ENCODE peak calls at places on chromosome 1, in four cellular contexts. T is esophagus squamous epithelium, Y is tibial artery, L is fibroblast of lung. N is an unnamed sample.

GRCh38 chr1:209802117-209802779 is 3.7 kb downstream of the IRF6 start:
- DNase-seq in T (no peak), Y (peak), L (no peak), N (no peak)

GRCh38 chr1:26538480-26539412 is 9.2 kb downstream of the RPS6KA1 start:
- DNase-seq in T (no peak), L (peak), Y (no peak), N (peak)

GRCh38 chr1:159071970-159072582 is 4.5 kb downstream of the AIM2 start:
- DNase-seq in Y (no peak), T (no peak), L (peak), N (peak)

GRCh38 chr1:156627313-156627880 is 8.2 kb downstream of the HAPLN2 start:
- DNase-seq in T (no peak), Y (no peak), L (peak), N (no peak)

GRCh38 chr1:32454726-32455125 is 10.1 kb upstream of the ZBTB8B start:
- DNase-seq in T (no peak), Y (no peak), L (no peak), N (peak)

GRCh38 chr1:39378377-39378776 is 113.1 kb upstream of the BMP8A start:
- DNase-seq in T (no peak), Y (no peak), L (no peak), N (peak)

GRCh38 chr1:180489313-180489712 is 13.1 kb downstream of the ACBD6 start:
- DNase-seq in Y (no peak), T (no peak), L (no peak), N (no peak)

GRCh38 chr1:188433428-188433827 is 1604.7 kb downstream of the PLA2G4A start:
- DNase-seq in Y (no peak), L (peak), T (no peak), N (no peak)

GRCh38 chr1:85448358-85448757 is 16.6 kb downstream of the DDAH1 start:
- DNase-seq in L (peak), Y (no peak), T (no peak), N (no peak)

GRCh38 chr1:54459714-54460113 is 53.5 kb upstream of the SSBP3 start:
- DNase-seq in Y (no peak), T (no peak), L (no peak), N (no peak)

GRCh38 chr1:63068626-63069025 is 253.7 kb upstream of the FOXD3 start:
- DNase-seq in T (no peak), Y (no peak), L (no peak), N (peak)

GRCh38 chr1:240562111-240562590 is 49.8 kb downstream of the GREM2 start:
- DNase-seq in T (no peak), L (peak), Y (no peak), N (no peak)

GRCh38 chr1:160401972-160402795 is 1.8 kb downstream of the VANGL2 start:
- DNase-seq in L (no peak), Y (no peak), T (no peak), N (no peak)

GRCh38 chr1:223825767-223826461 is 19.8 kb downstream of the TP53BP2 start:
- DNase-seq in L (no peak), T (no peak), Y (no peak), N (no peak)

GRCh38 chr1:57157818-57158606 is 192.2 kb upstream of the C8B start:
- DNase-seq in T (no peak), Y (no peak), L (no peak), N (no peak)

GRCh38 chr1:153597206-153597605 is 15.7 kb downstream of the S100A16 start:
- DNase-seq in L (peak), T (no peak), Y (no peak), N (no peak)

GRCh38 chr1:213564215-213564659 is 423.5 kb upstream of the PROX1 start:
- DNase-seq in Y (no peak), L (no peak), T (no peak), N (no peak)

GRCh38 chr1:43382027-43382771 is 7.4 kb downstream of the MED8 start:
- DNase-seq in T (no peak), Y (no peak), L (peak), N (no peak)

GRCh38 chr1:35930593-35931423 is at the start of gene AGO3:
- DNase-seq in Y (peak), T (peak), L (peak), N (peak)

GRCh38 chr1:222815367-222815765 is 527 bp downstream of the DISP1 start:
- DNase-seq in T (no peak), L (no peak), Y (peak), N (peak)

GRCh38 chr1:216686860-216687545 is 36.2 kb downstream of the ESRRG start:
- DNase-seq in L (peak), T (no peak), Y (no peak), N (no peak)

GRCh38 chr1:94514095-94514727 is 27.3 kb downstream of the F3 start:
- DNase-seq in L (peak), T (no peak), Y (no peak), N (no peak)

GRCh38 chr1:15337656-15338402 is 71.9 kb upstream of the EFHD2 start:
- DNase-seq in T (no peak), Y (peak), L (peak), N (peak)

GRCh38 chr1:54331091-54331772 is 75.0 kb downstream of the SSBP3 start:
- DNase-seq in Y (no peak), T (no peak), L (peak), N (no peak)

GRCh38 chr1:15020943-15021745 is 132.4 kb upstream of the TMEM51 start:
- DNase-seq in T (no peak), L (no peak), Y (no peak), N (no peak)

GRCh38 chr1:113146242-113147072 is 73.5 kb downstream of the LRIG2 start:
- DNase-seq in T (no peak), Y (no peak), L (no peak), N (no peak)

GRCh38 chr1:26337625-26338024 is 16.3 kb downstream of the CRYBG2 start:
- DNase-seq in Y (no peak), T (no peak), L (no peak), N (no peak)

GRCh38 chr1:11059166-11059989 is 440 bp downstream of the SRM start:
- DNase-seq in L (no peak), Y (no peak), T (no peak), N (no peak)

GRCh38 chr1:219324629-219325367 is 151.1 kb downstream of the LYPLAL1 start:
- DNase-seq in L (peak), T (no peak), Y (no peak), N (peak)

GRCh38 chr1:228084325-228084724 is 1.8 kb downstream of the ARF1 start:
- DNase-seq in L (peak), T (no peak), Y (no peak), N (no peak)

GRCh38 chr1:33150522-33150921 is 31.3 kb downstream of the TRIM62 start:
- DNase-seq in T (no peak), Y (no peak), L (no peak), N (no peak)

GRCh38 chr1:209769956-209770355 is 14.1 kb downstream of the TRAF3IP3 start:
- DNase-seq in L (no peak), T (no peak), Y (no peak), N (no peak)

GRCh38 chr1:154351363-154352068 is 26.2 kb downstream of the ATP8B2 start:
- DNase-seq in L (no peak), Y (no peak), T (no peak), N (no peak)

GRCh38 chr1:5855196-5855897 is 136.9 kb downstream of the NPHP4 start:
- DNase-seq in L (no peak), T (no peak), Y (no peak), N (no peak)

GRCh38 chr1:242467556-242468145 is 56.8 kb downstream of the PLD5 start:
- DNase-seq in Y (peak), L (peak), T (no peak), N (peak)

GRCh38 chr1:9084883-9085282 is 15.4 kb upstream of the SLC2A5 start:
- DNase-seq in T (no peak), Y (peak), L (no peak), N (peak)

DNA sequence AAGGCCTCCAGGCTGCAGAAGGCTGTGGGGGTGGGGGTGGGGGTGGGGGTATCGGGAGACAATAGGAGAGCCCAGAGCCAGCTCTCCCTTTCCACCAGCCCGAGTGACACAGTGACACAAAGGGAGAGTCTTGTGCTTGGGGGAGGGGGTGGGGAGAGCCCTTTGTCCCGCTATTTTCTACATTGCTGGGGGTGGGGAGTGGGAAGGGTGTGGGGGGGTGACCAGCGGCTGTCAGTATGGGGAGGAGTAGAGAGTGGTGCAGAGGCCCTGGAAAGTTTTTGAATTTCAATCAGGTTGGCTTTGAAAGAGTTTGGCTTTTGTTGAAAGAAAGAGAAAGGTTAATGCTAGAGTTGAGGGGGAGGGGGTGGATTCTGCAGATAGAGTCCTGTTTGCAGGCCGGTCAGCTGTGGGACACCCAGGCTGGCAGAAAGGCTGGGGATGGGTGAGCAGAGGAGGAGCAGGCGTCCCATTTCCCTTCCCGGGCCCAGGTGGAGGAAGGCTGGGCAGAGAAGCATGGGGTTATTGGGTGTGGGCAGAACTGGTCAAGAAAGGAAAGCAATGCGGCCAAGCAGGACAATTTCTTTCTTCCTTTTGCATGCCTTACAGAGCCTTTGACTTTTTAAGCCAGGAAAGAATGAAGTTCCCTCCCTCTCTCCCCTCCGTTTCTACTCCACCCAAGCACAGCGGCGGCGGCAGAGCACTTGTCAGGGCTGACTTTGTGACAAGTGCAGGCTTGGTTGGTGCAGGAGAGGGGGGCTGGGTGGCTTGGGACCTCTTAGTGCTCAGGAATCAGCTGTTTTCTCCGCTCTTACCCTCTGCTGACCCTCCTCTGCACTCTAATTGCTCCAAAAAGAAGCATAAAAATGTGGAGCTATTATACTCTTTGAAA is 96.2 kb downstream of the RNF220 start:
- DNase-seq in Y (no peak), T (no peak), L (no peak), N (no peak)
- H3K27ac ChIP-seq in Y (no peak), T (no peak), L (no peak), N (peak)

GRCh38 chr1:201695607-201696006 is 133.3 kb upstream of the IPO9 start:
- DNase-seq in T (no peak), L (no peak), Y (no peak), N (no peak)

GRCh38 chr1:201693887-201694614 is 134.9 kb upstream of the IPO9 start:
- DNase-seq in Y (no peak), L (no peak), T (no peak), N (no peak)

GRCh38 chr1:201693019-201693372 is 136.0 kb upstream of the IPO9 start:
- DNase-seq in T (no peak), L (no peak), Y (no peak), N (no peak)

GRCh38 chr1:201696217-201696761 is 132.7 kb upstream of the IPO9 start:
- DNase-seq in T (no peak), Y (peak), L (peak), N (peak)

DNA sequence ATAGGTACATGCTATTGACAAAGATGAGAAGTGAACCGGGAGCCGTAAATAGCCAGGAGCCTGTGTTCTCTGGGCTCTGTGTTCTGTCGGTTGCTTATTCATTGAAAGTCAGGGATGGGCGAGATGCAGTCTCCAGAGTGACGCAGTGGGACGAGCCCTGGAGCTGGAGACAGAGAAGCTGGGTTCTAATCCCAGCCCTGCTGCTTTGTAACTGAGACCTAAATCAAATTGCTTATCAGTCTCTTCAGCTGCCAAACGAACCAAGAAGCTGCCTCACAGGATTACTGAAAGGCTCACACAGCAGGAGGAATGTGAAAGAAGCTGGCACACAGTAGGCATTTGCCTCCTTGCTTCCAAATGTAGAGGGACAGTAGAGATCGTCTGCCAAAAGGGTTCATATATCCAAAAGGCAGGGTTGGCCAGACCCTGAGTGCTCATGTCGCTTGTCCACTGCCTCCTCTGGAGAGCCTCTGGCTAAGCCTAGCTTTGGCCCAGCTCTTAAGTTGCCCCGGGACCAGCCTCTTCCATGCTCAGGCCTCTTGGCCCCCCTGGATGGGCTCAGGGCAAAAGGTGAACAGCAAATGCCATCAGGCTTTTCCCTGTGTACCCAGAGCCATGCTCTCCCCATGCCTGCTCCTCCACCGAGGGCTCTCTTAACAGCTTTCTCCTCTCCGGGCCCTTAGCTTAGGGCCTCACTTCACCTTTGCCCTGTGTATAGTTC is 134.2 kb upstream of the IPO9 start:
- DNase-seq in L (no peak), T (no peak), Y (no peak), N (no peak)
- TF ChIP-seq CTCF in L (no peak), T (no peak), Y (no peak), N (no peak)

GRCh38 chr1:168484083-168484482 is 59.7 kb downstream of the XCL2 start:
- DNase-seq in T (no peak), L (no peak), Y (no peak), N (no peak)

GRCh38 chr1:168483531-168483930 is 60.3 kb downstream of the XCL2 start:
- DNase-seq in L (peak), Y (no peak), T (no peak), N (peak)

GRCh38 chr1:168491527-168492164 is 52.2 kb downstream of the XCL2 start:
- DNase-seq in L (no peak), Y (no peak), T (no peak), N (no peak)

GRCh38 chr1:168485048-168485447 is 58.7 kb downstream of the XCL2 start:
- DNase-seq in Y (peak), L (no peak), T (no peak), N (no peak)

DNA sequence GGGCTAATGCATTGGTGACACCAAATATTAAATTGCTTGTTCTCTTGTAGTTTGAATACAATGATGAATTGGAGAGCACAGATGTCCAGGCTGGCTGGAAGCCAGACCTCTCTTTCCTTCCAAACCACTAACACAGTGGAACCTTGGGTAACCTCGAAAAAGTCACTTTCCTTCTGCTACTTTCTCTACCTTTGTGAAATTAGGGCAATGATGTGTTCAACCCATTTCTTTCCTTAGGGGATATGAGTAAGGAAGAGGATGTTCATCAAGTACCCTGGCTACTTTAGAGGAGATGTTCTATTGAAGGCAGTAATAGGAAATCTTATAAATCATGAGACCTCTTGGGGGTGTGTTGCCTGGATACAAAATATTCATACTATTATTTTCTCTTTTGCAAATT is 55.6 kb downstream of the XCL2 start:
- DNase-seq in L (peak), Y (peak), T (no peak), N (no peak)
- H3K27ac ChIP-seq in L (no peak), Y (no peak), T (no peak), N (no peak)

GRCh38 chr1:203631946-203632345 is 5.3 kb downstream of the ATP2B4 start:
- DNase-seq in L (no peak), T (no peak), Y (no peak), N (no peak)
- TF ChIP-seq CTCF in L (no peak), T (no peak), Y (no peak), N (no peak)